ENCODE peak calls at places on chromosomes 3 and 15, in seven cellular contexts. I, Y, P, M, U, L and Z are unnamed samples.

GRCh38 chr3:189490749-189491148 is 140.4 kb upstream of the TP63 start:
- DNase-seq in P (no peak), I (no peak), U (peak), L (no peak), M (no peak), Y (no peak), Z (no peak)

GRCh38 chr3:106228271-106228670 is 359.5 kb upstream of the CBLB start:
- DNase-seq in Y (no peak), U (no peak), L (no peak), P (no peak), I (no peak), M (no peak), Z (no peak)

GRCh38 chr3:24641628-24642027 is 147.0 kb upstream of the THRB start:
- DNase-seq in I (no peak), P (no peak), Y (no peak), M (no peak), L (no peak), U (no peak), Z (no peak)

GRCh38 chr15:52658955-52659354 is 20.2 kb downstream of the ATOSA start:
- DNase-seq in L (no peak), I (no peak), P (peak), Y (no peak), M (no peak), U (no peak), Z (no peak)

GRCh38 chr3:139506792-139507191 is 30.5 kb upstream of the RBP2 start:
- DNase-seq in L (no peak), U (no peak), M (no peak), I (no peak), Y (no peak), P (no peak), Z (no peak)

GRCh38 chr3:100334340-100335136 is at the start of gene NIT2:
- DNase-seq in U (peak), Y (peak), I (peak), M (peak), P (peak), L (peak), Z (peak)

GRCh38 chr15:85865070-85865684 is 70.5 kb upstream of the KLHL25 start:
- DNase-seq in P (no peak), L (no peak), M (no peak), U (peak), I (no peak), Y (peak), Z (peak)

GRCh38 chr3:25556504-25556903 is 108.2 kb downstream of the TOP2B start:
- DNase-seq in I (no peak), U (no peak), P (no peak), M (no peak), Y (no peak), L (no peak), Z (no peak)

GRCh38 chr3:161673845-161674244 is 177.2 kb downstream of the OTOL1 start:
- DNase-seq in U (no peak), I (no peak), Y (no peak), M (no peak), L (no peak), P (no peak), Z (no peak)

GRCh38 chr3:138938056-138938876 is 8.7 kb downstream of the FOXL2 start:
- DNase-seq in L (no peak), I (no peak), Y (no peak), P (no peak), U (no peak), M (no peak), Z (no peak)

GRCh38 chr3:187020376-187020775 is 90.0 kb downstream of the ST6GAL1 start:
- DNase-seq in P (no peak), U (no peak), I (no peak), Y (no peak), L (no peak), M (no peak), Z (no peak)

GRCh38 chr3:187015903-187016638 is 85.7 kb downstream of the ST6GAL1 start:
- DNase-seq in L (no peak), Y (no peak), I (no peak), U (no peak), P (no peak), M (no peak), Z (no peak)

GRCh38 chr3:187016639-187017345 is 86.5 kb downstream of the ST6GAL1 start:
- DNase-seq in Y (peak), U (peak), I (no peak), P (no peak), L (no peak), M (no peak), Z (no peak)

GRCh38 chr3:187019542-187020072 is 89.3 kb downstream of the ST6GAL1 start:
- DNase-seq in Y (no peak), I (no peak), M (no peak), U (no peak), P (no peak), L (no peak), Z (no peak)

GRCh38 chr3:187017511-187018230 is 87.3 kb downstream of the ST6GAL1 start:
- DNase-seq in L (no peak), U (no peak), Y (peak), M (no peak), P (no peak), I (no peak), Z (no peak)
- H3K27ac ChIP-seq in L (no peak), U (no peak), Y (no peak), M (no peak), P (no peak), I (no peak), Z (no peak)

GRCh38 chr3:123333401-123333800 is 115.5 kb downstream of the ADCY5 start:
- DNase-seq in L (no peak), Y (no peak), U (no peak), M (no peak), P (no peak), I (no peak), Z (no peak)
- H3K27ac ChIP-seq in L (no peak), Y (no peak), U (no peak), M (peak), P (no peak), I (no peak), Z (no peak)

DNA sequence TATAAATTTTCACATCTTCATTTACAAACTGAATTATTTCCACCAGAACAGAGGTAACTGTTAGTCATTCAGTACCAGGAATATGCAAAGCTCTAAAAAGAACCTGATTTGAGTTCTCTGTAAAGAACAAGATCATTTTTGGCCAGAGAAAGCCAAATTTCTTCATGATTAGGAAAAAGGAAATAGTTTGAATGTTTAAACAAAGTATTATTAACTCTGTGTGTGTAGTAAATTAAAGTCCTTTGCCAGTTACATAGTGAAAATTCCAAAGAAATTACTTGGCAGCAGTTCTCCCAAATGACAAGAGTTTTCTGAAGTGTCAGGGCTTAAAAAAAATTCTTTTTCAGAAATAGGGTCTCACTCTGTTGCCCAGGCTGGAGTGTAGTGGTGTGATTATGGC is 24.5 kb downstream of the QTRT2 start:
- DNase-seq in Y (peak), P (no peak), U (peak), I (no peak), L (no peak), M (no peak), Z (no peak)
- H3K27ac ChIP-seq in Y (peak), P (no peak), U (peak), I (no peak), L (no peak), M (no peak), Z (no peak)

GRCh38 chr3:188358787-188359493 is 205.0 kb downstream of the LPP start:
- DNase-seq in I (no peak), P (peak), Y (no peak), M (no peak), L (no peak), U (no peak), Z (no peak)
- H3K27ac ChIP-seq in I (no peak), P (no peak), Y (no peak), M (peak), L (no peak), U (no peak), Z (no peak)

GRCh38 chr3:112799946-112800345 is 46.7 kb downstream of the CD200R1L start:
- DNase-seq in M (no peak), I (no peak), L (no peak), Y (no peak), P (no peak), U (peak), Z (no peak)

GRCh38 chr3:112806903-112807302 is 39.8 kb downstream of the CD200R1L start:
- DNase-seq in Y (no peak), I (no peak), L (no peak), P (no peak), M (no peak), U (peak), Z (no peak)

GRCh38 chr3:112807685-112808084 is 39.0 kb downstream of the CD200R1L start:
- DNase-seq in I (no peak), P (no peak), L (no peak), Y (no peak), U (no peak), M (no peak), Z (no peak)

GRCh38 chr3:112803472-112803871 is 43.2 kb downstream of the CD200R1L start:
- DNase-seq in Y (no peak), P (no peak), L (no peak), I (no peak), M (no peak), U (no peak), Z (no peak)

DNA sequence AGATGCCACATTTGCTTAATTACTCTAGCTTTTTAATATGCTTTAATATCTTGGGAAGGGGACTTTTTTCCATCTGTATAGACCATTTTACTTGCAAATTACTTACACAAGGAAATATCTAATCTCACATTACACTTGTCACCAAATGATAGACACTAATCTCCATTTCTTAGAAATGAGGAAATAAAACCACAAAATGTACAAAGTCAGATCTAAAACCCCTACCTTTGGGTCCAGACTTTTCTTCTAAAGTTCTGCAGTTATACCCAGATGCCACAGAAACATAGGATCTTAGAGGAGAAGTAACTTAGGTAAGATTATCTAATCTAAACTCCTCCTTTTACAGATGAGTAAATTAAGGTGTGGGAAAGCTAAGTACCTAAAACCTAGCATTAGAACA is 44.3 kb downstream of the CD200R1L start:
- DNase-seq in P (no peak), I (no peak), L (no peak), Y (no peak), M (no peak), U (no peak), Z (no peak)
- H3K27ac ChIP-seq in P (no peak), I (no peak), L (no peak), Y (no peak), M (peak), U (no peak), Z (no peak)

DNA sequence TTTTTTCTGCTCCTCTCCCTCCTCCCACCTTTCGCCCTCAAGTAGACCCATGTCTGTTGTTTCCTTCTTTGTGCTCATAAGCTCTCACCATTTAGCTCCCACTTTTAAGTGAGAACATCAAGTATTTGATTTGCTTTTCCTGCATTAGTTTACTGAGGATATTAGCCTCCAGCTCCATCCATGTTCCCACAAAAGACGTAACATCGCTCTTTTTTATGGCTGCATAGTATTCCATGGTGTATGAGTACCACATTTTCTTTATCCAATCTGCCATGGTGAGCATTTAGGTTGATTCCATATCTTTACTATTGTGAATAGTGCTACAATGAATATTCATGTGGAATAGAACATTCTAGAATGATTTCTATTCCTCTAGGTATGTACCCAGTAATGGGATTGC is 178.6 kb downstream of the RYR3 start:
- DNase-seq in Y (no peak), M (no peak), P (no peak), I (no peak), L (no peak), U (no peak), Z (no peak)
- H3K27ac ChIP-seq in Y (no peak), M (no peak), P (no peak), I (no peak), L (no peak), U (no peak), Z (no peak)

GRCh38 chr3:136932978-136933812 is 24.6 kb upstream of the IL20RB start:
- DNase-seq in I (no peak), M (no peak), L (no peak), U (no peak), Y (no peak), P (no peak), Z (no peak)
- H3K27ac ChIP-seq in I (no peak), M (peak), L (no peak), U (no peak), Y (no peak), P (no peak), Z (no peak)

DNA sequence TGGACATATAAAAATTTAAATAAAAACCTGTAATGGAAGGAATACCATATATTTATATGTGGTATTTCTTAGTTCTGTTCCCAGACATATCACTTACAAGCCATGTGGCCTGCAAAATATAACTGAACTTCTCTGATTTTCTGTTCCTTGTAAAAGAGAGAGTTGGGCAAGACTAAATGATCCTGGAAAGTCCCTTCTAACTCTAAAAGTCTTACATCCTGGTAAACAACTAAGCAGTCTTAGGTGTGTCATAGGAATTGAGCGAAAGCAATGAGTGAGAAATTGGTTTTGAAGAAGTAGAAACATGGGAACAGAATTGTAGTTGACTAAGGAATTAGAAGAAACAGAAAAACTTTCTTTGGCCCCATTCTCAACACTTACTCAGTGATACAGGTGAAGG is 25.3 kb upstream of the IL20RB start:
- DNase-seq in M (no peak), L (no peak), Y (peak), I (no peak), U (no peak), P (no peak), Z (no peak)
- H3K27ac ChIP-seq in M (no peak), L (no peak), Y (no peak), I (no peak), U (no peak), P (no peak), Z (no peak)

GRCh38 chr3:14141602-14142315 is 16.9 kb downstream of the TMEM43 start:
- DNase-seq in P (no peak), U (peak), M (no peak), L (no peak), Y (no peak), I (no peak), Z (no peak)
- H3K27ac ChIP-seq in P (peak), U (peak), M (peak), L (peak), Y (no peak), I (no peak), Z (no peak)

DNA sequence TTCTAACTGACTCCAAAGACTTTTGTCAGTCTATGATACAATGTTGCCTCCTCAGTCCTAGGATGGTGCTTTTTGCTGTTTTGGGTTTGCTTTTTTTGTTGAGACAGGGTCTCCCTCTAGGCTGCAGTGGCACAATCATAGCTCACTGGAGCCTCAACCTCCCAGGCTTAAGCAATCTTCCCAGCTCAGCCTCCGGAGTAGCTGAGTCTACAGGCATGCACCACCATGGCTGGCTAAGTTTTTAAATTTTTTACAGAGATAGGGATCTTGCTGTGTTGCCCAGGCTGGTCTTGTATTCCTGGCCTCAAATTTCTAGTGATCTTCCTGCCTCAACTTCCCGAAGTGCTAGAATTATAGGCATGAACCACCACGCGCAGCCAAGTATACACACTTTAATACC is 22.5 kb downstream of the RUBCN start:
- DNase-seq in L (no peak), Y (no peak), I (no peak), M (no peak), P (no peak), U (no peak), Z (no peak)
- H3K27ac ChIP-seq in L (peak), Y (peak), I (no peak), M (peak), P (no peak), U (peak), Z (no peak)